ENCODE peak calls at places on chromosome 10, in four cellular contexts. One of them, this sample, is unnamed.
A peak's percentile ranks its signal among the peaks of the same experiment; 100 is the strongest.

GRCh38 chr10:26453850-26454249 is 15.7 kb downstream of the APBB1IP start:
- DNase-seq in foreskin fibroblast: no peak
- DNase-seq in colonic mucosa: no peak
- DNase-seq in epithelial cell of esophagus: no peak
- DNase-seq in this sample: no peak

GRCh38 chr10:101301111-101301731 is 52.7 kb upstream of the BTRC start:
- DNase-seq in foreskin fibroblast: peak; percentile 35
- DNase-seq in colonic mucosa: peak; percentile 28
- DNase-seq in epithelial cell of esophagus: peak; percentile 85
- DNase-seq in this sample: no peak

GRCh38 chr10:33612116-33612515 is 277.6 kb upstream of the NRP1 start:
- DNase-seq in foreskin fibroblast: peak; percentile 29
- DNase-seq in colonic mucosa: no peak
- DNase-seq in epithelial cell of esophagus: peak; percentile 92
- DNase-seq in this sample: no peak

GRCh38 chr10:20573924-20574323 is 323.2 kb downstream of the NEBL start:
- DNase-seq in foreskin fibroblast: no peak
- DNase-seq in colonic mucosa: no peak
- DNase-seq in epithelial cell of esophagus: no peak
- DNase-seq in this sample: no peak

GRCh38 chr10:71678057-71678805 is 41.3 kb downstream of the C10orf105 start:
- DNase-seq in foreskin fibroblast: no peak
- DNase-seq in colonic mucosa: no peak
- DNase-seq in epithelial cell of esophagus: no peak
- DNase-seq in this sample: no peak

GRCh38 chr10:61941202-61941651 is 39.7 kb downstream of the ARID5B start:
- DNase-seq in foreskin fibroblast: no peak
- DNase-seq in colonic mucosa: no peak
- DNase-seq in epithelial cell of esophagus: no peak
- DNase-seq in this sample: no peak

GRCh38 chr10:124619802-124620490 is 124.2 kb downstream of the FAM53B start:
- DNase-seq in foreskin fibroblast: no peak
- DNase-seq in colonic mucosa: no peak
- DNase-seq in epithelial cell of esophagus: peak; percentile 31
- DNase-seq in this sample: no peak

GRCh38 chr10:72041491-72041890 is 46.9 kb downstream of the SPOCK2 start:
- DNase-seq in foreskin fibroblast: no peak
- DNase-seq in colonic mucosa: no peak
- DNase-seq in epithelial cell of esophagus: no peak
- DNase-seq in this sample: no peak

GRCh38 chr10:124717911-124718734 is 26.1 kb downstream of the FAM53B start:
- DNase-seq in foreskin fibroblast: no peak
- DNase-seq in colonic mucosa: no peak
- DNase-seq in epithelial cell of esophagus: peak; percentile 47
- DNase-seq in this sample: no peak

GRCh38 chr10:71737356-71738172 is 18.0 kb upstream of the C10orf105 start:
- DNase-seq in foreskin fibroblast: peak; percentile 73
- DNase-seq in colonic mucosa: peak; percentile 27
- DNase-seq in epithelial cell of esophagus: peak; percentile 33
- DNase-seq in this sample: peak; percentile 92

GRCh38 chr10:127155221-127155620 is 41.2 kb downstream of the INSYN2A start:
- DNase-seq in foreskin fibroblast: peak; percentile 80
- DNase-seq in colonic mucosa: no peak
- DNase-seq in epithelial cell of esophagus: no peak
- DNase-seq in this sample: no peak

GRCh38 chr10:71796749-71797405 is 23.6 kb upstream of the VSIR start:
- DNase-seq in foreskin fibroblast: no peak
- DNase-seq in colonic mucosa: no peak
- DNase-seq in epithelial cell of esophagus: no peak
- DNase-seq in this sample: no peak

GRCh38 chr10:75137533-75138438 is 26.3 kb downstream of the SAMD8 start:
- DNase-seq in foreskin fibroblast: peak; percentile 80
- DNase-seq in colonic mucosa: no peak
- DNase-seq in epithelial cell of esophagus: peak; percentile 63
- DNase-seq in this sample: peak; percentile 58

GRCh38 chr10:59631237-59631636 is 78.4 kb downstream of the SLC16A9 start:
- DNase-seq in foreskin fibroblast: no peak
- DNase-seq in colonic mucosa: no peak
- DNase-seq in epithelial cell of esophagus: no peak
- DNase-seq in this sample: no peak

GRCh38 chr10:69955211-69955805 is 97.3 kb upstream of the MACROH2A2 start:
- DNase-seq in foreskin fibroblast: no peak
- DNase-seq in colonic mucosa: no peak
- DNase-seq in epithelial cell of esophagus: no peak
- DNase-seq in this sample: no peak

GRCh38 chr10:119468542-119469324 is 73.8 kb downstream of the RGS10 start:
- DNase-seq in foreskin fibroblast: no peak
- DNase-seq in colonic mucosa: no peak
- DNase-seq in epithelial cell of esophagus: no peak
- DNase-seq in this sample: no peak

GRCh38 chr10:113520606-113521481 is 32.0 kb upstream of the HABP2 start:
- DNase-seq in foreskin fibroblast: peak; percentile 77
- DNase-seq in colonic mucosa: peak; percentile 68
- DNase-seq in epithelial cell of esophagus: peak; percentile 77
- DNase-seq in this sample: no peak

GRCh38 chr10:30062090-30062489 is 2.7 kb upstream of the JCAD start:
- DNase-seq in foreskin fibroblast: peak; percentile 90
- DNase-seq in colonic mucosa: no peak
- DNase-seq in epithelial cell of esophagus: no peak
- DNase-seq in this sample: peak; percentile 81

GRCh38 chr10:30826679-30827078 is 197.1 kb upstream of the LYZL2 start:
- DNase-seq in foreskin fibroblast: no peak
- DNase-seq in colonic mucosa: no peak
- DNase-seq in epithelial cell of esophagus: no peak
- DNase-seq in this sample: no peak

GRCh38 chr10:44908071-44908709 is 2.9 kb upstream of the TMEM72 start:
- DNase-seq in foreskin fibroblast: peak; percentile 61
- DNase-seq in colonic mucosa: no peak
- DNase-seq in epithelial cell of esophagus: no peak
- DNase-seq in this sample: no peak

GRCh38 chr10:11576092-11576809 is 35.2 kb downstream of the USP6NL start:
- DNase-seq in foreskin fibroblast: no peak
- DNase-seq in colonic mucosa: no peak
- DNase-seq in epithelial cell of esophagus: peak; percentile 10
- DNase-seq in this sample: no peak

GRCh38 chr10:102776779-102777417 is 33.1 kb downstream of the WBP1L start:
- DNase-seq in foreskin fibroblast: peak; percentile 98
- DNase-seq in colonic mucosa: peak; percentile 40
- DNase-seq in epithelial cell of esophagus: peak; percentile 94
- DNase-seq in this sample: peak; percentile 93

GRCh38 chr10:83983578-83984255 is 155.6 kb upstream of the GHITM start:
- DNase-seq in foreskin fibroblast: no peak
- DNase-seq in colonic mucosa: no peak
- DNase-seq in epithelial cell of esophagus: peak; percentile 91
- DNase-seq in this sample: no peak

GRCh38 chr10:119177708-119178370 is 773 bp downstream of the PRDX3 start:
- DNase-seq in foreskin fibroblast: no peak
- DNase-seq in colonic mucosa: peak; percentile 25
- DNase-seq in epithelial cell of esophagus: peak; percentile 37
- DNase-seq in this sample: no peak

GRCh38 chr10:104256335-104257080 is 1.8 kb downstream of the GSTO1 start:
- DNase-seq in foreskin fibroblast: no peak
- DNase-seq in colonic mucosa: no peak
- DNase-seq in epithelial cell of esophagus: peak; percentile 22
- DNase-seq in this sample: no peak

GRCh38 chr10:126670886-126671285 is 393 bp upstream of the C10orf90 start:
- DNase-seq in foreskin fibroblast: no peak
- DNase-seq in colonic mucosa: no peak
- DNase-seq in epithelial cell of esophagus: no peak
- DNase-seq in this sample: no peak

GRCh38 chr10:49458869-49459268 is 63.0 kb upstream of the DRGX start:
- DNase-seq in foreskin fibroblast: no peak
- DNase-seq in colonic mucosa: no peak
- DNase-seq in epithelial cell of esophagus: no peak
- DNase-seq in this sample: no peak

GRCh38 chr10:22648547-22648961 is 65.8 kb downstream of the PIP4K2A start:
- DNase-seq in foreskin fibroblast: peak; percentile 79
- DNase-seq in colonic mucosa: no peak
- DNase-seq in epithelial cell of esophagus: peak; percentile 16
- DNase-seq in this sample: peak; percentile 70

GRCh38 chr10:62491597-62491996 is 117.4 kb downstream of the ZNF365 start:
- DNase-seq in foreskin fibroblast: no peak
- DNase-seq in colonic mucosa: no peak
- DNase-seq in epithelial cell of esophagus: peak; percentile 48
- DNase-seq in this sample: no peak

GRCh38 chr10:78656397-78656796 is 412.4 kb upstream of the ZMIZ1 start:
- DNase-seq in foreskin fibroblast: no peak
- DNase-seq in colonic mucosa: no peak
- DNase-seq in epithelial cell of esophagus: no peak
- DNase-seq in this sample: no peak

GRCh38 chr10:78658645-78659632 is 409.8 kb upstream of the ZMIZ1 start:
- DNase-seq in foreskin fibroblast: no peak
- DNase-seq in colonic mucosa: no peak
- DNase-seq in epithelial cell of esophagus: peak; percentile 22
- DNase-seq in this sample: no peak

GRCh38 chr10:78655941-78656340 is 412.8 kb upstream of the ZMIZ1 start:
- DNase-seq in foreskin fibroblast: no peak
- DNase-seq in colonic mucosa: no peak
- DNase-seq in epithelial cell of esophagus: no peak
- DNase-seq in this sample: no peak

GRCh38 chr10:78656815-78657621 is 411.7 kb upstream of the ZMIZ1 start:
- DNase-seq in foreskin fibroblast: no peak
- DNase-seq in colonic mucosa: peak; percentile 35
- DNase-seq in epithelial cell of esophagus: no peak
- DNase-seq in this sample: no peak

GRCh38 chr10:78657622-78658165 is 411.1 kb upstream of the ZMIZ1 start:
- DNase-seq in foreskin fibroblast: peak; percentile 61
- DNase-seq in colonic mucosa: peak; percentile 89
- DNase-seq in epithelial cell of esophagus: peak; percentile 62
- DNase-seq in this sample: no peak
- TF ChIP-seq CTCF in foreskin fibroblast: peak; percentile 71
- TF ChIP-seq CTCF in colonic mucosa: peak; percentile 60
- TF ChIP-seq CTCF in epithelial cell of esophagus: peak; percentile 74
- TF ChIP-seq CTCF in this sample: peak; percentile 87

GRCh38 chr10:109412353-109412752 is 511.0 kb downstream of the XPNPEP1 start:
- DNase-seq in foreskin fibroblast: no peak
- DNase-seq in colonic mucosa: no peak
- DNase-seq in epithelial cell of esophagus: no peak
- DNase-seq in this sample: no peak

GRCh38 chr10:109417803-109418202 is 505.5 kb downstream of the XPNPEP1 start:
- DNase-seq in foreskin fibroblast: no peak
- DNase-seq in colonic mucosa: no peak
- DNase-seq in epithelial cell of esophagus: no peak
- DNase-seq in this sample: no peak

DNA sequence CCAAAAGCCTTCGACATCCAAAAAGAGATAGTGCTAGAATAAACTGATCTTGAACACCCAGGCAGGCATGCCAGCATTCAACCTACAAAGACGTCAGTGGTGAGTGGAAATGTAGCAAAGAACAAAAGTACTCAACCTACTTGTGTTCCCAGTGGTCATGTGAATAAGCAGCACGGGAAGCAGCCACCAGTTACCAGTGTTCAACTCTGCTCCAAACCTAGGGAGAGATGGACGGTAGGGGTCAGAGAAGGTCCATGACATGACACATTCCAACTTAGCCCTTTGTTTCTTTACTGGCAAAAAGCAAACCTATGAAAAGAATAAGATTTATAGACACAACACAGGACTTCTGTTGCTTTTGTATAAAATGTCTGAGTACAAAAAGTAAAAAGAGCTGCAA is 511.4 kb downstream of the XPNPEP1 start:
- DNase-seq in foreskin fibroblast: no peak
- DNase-seq in colonic mucosa: no peak
- DNase-seq in epithelial cell of esophagus: no peak
- DNase-seq in this sample: no peak
- H3K4me3 ChIP-seq in foreskin fibroblast: no peak overlapping the region
- H3K4me3 ChIP-seq in colonic mucosa: no peak overlapping the region
- H3K4me3 ChIP-seq in epithelial cell of esophagus: no peak overlapping the region
- H3K4me3 ChIP-seq in this sample: no peak overlapping the region

GRCh38 chr10:7932301-7933036 is 114.2 kb downstream of the TAF3 start:
- DNase-seq in foreskin fibroblast: no peak
- DNase-seq in colonic mucosa: no peak
- DNase-seq in epithelial cell of esophagus: no peak
- DNase-seq in this sample: no peak
- TF ChIP-seq CTCF in foreskin fibroblast: no peak
- TF ChIP-seq CTCF in colonic mucosa: no peak
- TF ChIP-seq CTCF in epithelial cell of esophagus: no peak
- TF ChIP-seq CTCF in this sample: no peak

GRCh38 chr10:4685495-4685894 is 140.5 kb upstream of the AKR1E2 start:
- DNase-seq in foreskin fibroblast: no peak
- DNase-seq in colonic mucosa: no peak
- DNase-seq in epithelial cell of esophagus: no peak
- DNase-seq in this sample: no peak
- H3K4me3 ChIP-seq in foreskin fibroblast: no peak overlapping the region
- H3K4me3 ChIP-seq in colonic mucosa: no peak overlapping the region
- H3K4me3 ChIP-seq in epithelial cell of esophagus: no peak overlapping the region
- H3K4me3 ChIP-seq in this sample: no peak overlapping the region

GRCh38 chr10:77713506-77714280 is 76.1 kb upstream of the KCNMA1 start:
- DNase-seq in foreskin fibroblast: peak; percentile 77
- DNase-seq in colonic mucosa: no peak
- DNase-seq in epithelial cell of esophagus: no peak
- DNase-seq in this sample: no peak

GRCh38 chr10:77712207-77712606 is 74.6 kb upstream of the KCNMA1 start:
- DNase-seq in foreskin fibroblast: no peak
- DNase-seq in colonic mucosa: no peak
- DNase-seq in epithelial cell of esophagus: no peak
- DNase-seq in this sample: no peak

GRCh38 chr10:77710081-77710551 is 72.5 kb upstream of the KCNMA1 start:
- DNase-seq in foreskin fibroblast: no peak
- DNase-seq in colonic mucosa: no peak
- DNase-seq in epithelial cell of esophagus: no peak
- DNase-seq in this sample: no peak

GRCh38 chr10:77710759-77711682 is 73.4 kb upstream of the KCNMA1 start:
- DNase-seq in foreskin fibroblast: peak; percentile 86
- DNase-seq in colonic mucosa: peak; percentile 79
- DNase-seq in epithelial cell of esophagus: peak; percentile 62
- DNase-seq in this sample: no peak

GRCh38 chr10:77711683-77712049 is 74.1 kb upstream of the KCNMA1 start:
- DNase-seq in foreskin fibroblast: no peak
- DNase-seq in colonic mucosa: no peak
- DNase-seq in epithelial cell of esophagus: no peak
- DNase-seq in this sample: no peak
- TF ChIP-seq CTCF in foreskin fibroblast: no peak
- TF ChIP-seq CTCF in colonic mucosa: no peak
- TF ChIP-seq CTCF in epithelial cell of esophagus: no peak
- TF ChIP-seq CTCF in this sample: no peak

GRCh38 chr10:15084502-15084922 is 4.1 kb downstream of the ACBD7 start:
- DNase-seq in foreskin fibroblast: peak; percentile 92
- DNase-seq in colonic mucosa: peak; percentile 61
- DNase-seq in epithelial cell of esophagus: peak; percentile 90
- DNase-seq in this sample: peak; percentile 81
- H3K4me3 ChIP-seq in foreskin fibroblast: peak overlapping the region; percentile 61
- H3K4me3 ChIP-seq in colonic mucosa: peak overlapping the region; percentile 25
- H3K4me3 ChIP-seq in epithelial cell of esophagus: peak overlapping the region; percentile 37
- H3K4me3 ChIP-seq in this sample: peak overlapping the region; percentile 45

GRCh38 chr10:116621476-116621875 is 723 bp downstream of the PNLIPRP2 start:
- DNase-seq in foreskin fibroblast: no peak
- DNase-seq in colonic mucosa: peak; percentile 31
- DNase-seq in epithelial cell of esophagus: no peak
- DNase-seq in this sample: no peak
- TF ChIP-seq CTCF in foreskin fibroblast: no peak
- TF ChIP-seq CTCF in colonic mucosa: no peak
- TF ChIP-seq CTCF in epithelial cell of esophagus: no peak
- TF ChIP-seq CTCF in this sample: no peak